ENCODE peak calls at places on chromosomes 3 and 15, in eight cellular contexts. S is ovary, V is cardiac muscle cell, Y is heart right ventricle, B is stomach, N is body of pancreas, G is A673, F is right lobe of liver. J is an unnamed sample. For H3K27me3, the result is how much of the 10 kb centered on the place peaks cover.

GRCh38 chr3:14431928-14432834 is 29.8 kb downstream of the SLC6A6 start:
- DNase-seq in S (no peak), V (peak), Y (peak), B (peak), N (peak), G (peak), F (peak), J (peak)

GRCh38 chr15:32649336-32649735 is 7.8 kb downstream of the SCG5 start:
- DNase-seq in S (no peak), V (peak), Y (no peak), B (no peak), N (no peak), G (peak), F (no peak), J (no peak)

GRCh38 chr3:113223831-113224240 is 12.5 kb downstream of the BOC start:
- DNase-seq in S (no peak), V (no peak), Y (no peak), B (no peak), N (no peak), G (no peak), F (no peak), J (no peak)

GRCh38 chr15:88714782-88715372 is 76.1 kb downstream of the ISG20 start:
- DNase-seq in S (no peak), V (no peak), Y (no peak), B (no peak), N (peak), G (no peak), F (no peak), J (no peak)

GRCh38 chr15:30919877-30920550 is 16.3 kb downstream of the FAN1 start:
- DNase-seq in S (no peak), V (no peak), Y (no peak), B (no peak), N (no peak), G (no peak), F (no peak), J (no peak)

GRCh38 chr3:30695302-30696061 is 89.1 kb downstream of the TGFBR2 start:
- DNase-seq in S (no peak), V (no peak), Y (no peak), B (no peak), N (no peak), G (no peak), F (no peak), J (no peak)

GRCh38 chr3:53079791-53080555 is 34.1 kb upstream of the SFMBT1 start:
- DNase-seq in S (peak), V (no peak), Y (no peak), B (no peak), N (no peak), G (no peak), F (no peak), J (no peak)

GRCh38 chr3:54243960-54244359 is 121.6 kb downstream of the CACNA2D3 start:
- DNase-seq in S (no peak), V (no peak), Y (no peak), B (no peak), N (no peak), G (no peak), F (no peak), J (no peak)

DNA sequence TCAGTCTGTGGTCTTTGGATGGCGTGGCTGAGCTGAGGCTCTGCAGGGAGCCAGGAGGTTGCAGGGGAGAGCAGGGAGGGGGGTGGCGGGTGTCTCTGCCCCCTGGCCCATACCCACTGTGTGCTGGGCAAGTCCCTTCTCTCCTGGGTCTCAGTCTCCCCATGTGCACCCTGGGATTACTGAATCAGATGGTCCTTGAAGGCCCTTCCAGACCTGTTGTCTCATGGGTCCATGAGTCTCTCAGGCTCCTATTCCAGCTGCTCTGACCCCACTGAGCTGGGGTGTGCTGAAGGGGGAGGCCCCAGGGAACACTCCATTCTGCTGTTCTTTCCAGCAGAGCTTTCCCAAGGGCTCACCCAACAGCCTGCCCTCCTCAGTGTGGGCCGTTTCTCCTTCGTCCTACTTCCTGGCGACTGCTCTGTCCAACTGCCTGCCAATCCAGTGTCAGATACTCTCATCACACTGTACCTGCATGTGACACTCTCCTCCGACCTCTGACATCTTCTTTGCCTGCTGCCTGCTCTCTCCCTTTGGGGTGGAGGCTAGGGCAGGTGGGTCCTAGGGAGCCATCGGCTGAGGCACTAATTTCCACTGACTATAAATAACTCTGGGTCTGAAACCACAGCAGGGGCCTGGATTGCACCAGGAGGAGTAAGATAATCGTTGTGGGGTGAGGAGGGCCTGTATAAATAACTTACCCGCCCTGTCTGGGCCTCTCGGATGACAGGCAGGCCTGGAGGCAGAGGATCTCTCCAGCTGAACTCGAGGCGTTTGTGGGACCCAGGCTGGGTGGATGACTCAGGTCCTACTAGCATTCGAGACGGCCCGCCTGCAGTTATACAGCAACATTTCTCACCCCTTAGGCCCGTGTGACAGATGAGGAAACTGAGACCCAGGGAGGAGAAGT is 67.1 kb downstream of the ATP2B2 start:
- DNase-seq in S (no peak), V (peak), Y (peak), B (no peak), N (no peak), G (peak), F (no peak), J (no peak)
- H3K27me3 ChIP-seq in S (under half), V (under half), Y (under half), B (under half), N (under half), G (under half), F (under half), J (under half)

DNA sequence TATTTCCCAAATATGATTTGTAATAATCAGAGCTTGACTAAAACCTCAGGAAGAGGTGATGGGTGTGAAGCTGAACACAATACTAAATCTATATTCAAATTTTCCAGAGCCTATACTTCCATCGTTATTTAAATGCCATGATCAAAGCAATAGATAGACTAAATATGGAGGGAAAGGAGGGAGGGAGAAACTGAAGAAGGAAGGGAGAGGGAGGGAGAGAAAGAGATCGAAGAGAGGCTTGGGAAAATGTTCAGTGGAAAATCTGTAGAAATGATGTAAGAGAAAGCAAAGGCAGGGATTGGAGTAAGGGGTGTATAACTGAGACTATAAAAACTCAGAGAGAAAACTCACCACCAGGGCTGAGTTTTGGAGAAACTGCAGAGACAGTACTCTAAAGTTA is at the start of gene OSTN:
- DNase-seq in S (no peak), V (no peak), Y (no peak), B (no peak), N (no peak), G (peak), F (no peak), J (no peak)
- TF ChIP-seq CTCF in S (no peak), V (no peak), Y (no peak), B (no peak), N (no peak), G (no peak), F (no peak), J (peak)

GRCh38 chr15:67825880-67826716 is 789 bp downstream of the SKOR1 start:
- DNase-seq in S (no peak), V (no peak), Y (no peak), B (no peak), N (peak), G (no peak), F (peak), J (no peak)

GRCh38 chr15:67828969-67829646 is 3.8 kb downstream of the SKOR1 start:
- DNase-seq in S (no peak), V (no peak), Y (no peak), B (no peak), N (no peak), G (no peak), F (no peak), J (no peak)

GRCh38 chr15:67828379-67828968 is 3.2 kb downstream of the SKOR1 start:
- DNase-seq in S (no peak), V (no peak), Y (no peak), B (no peak), N (no peak), G (no peak), F (no peak), J (no peak)

GRCh38 chr15:67826717-67827560 is 1.6 kb downstream of the SKOR1 start:
- DNase-seq in S (no peak), V (no peak), Y (no peak), B (no peak), N (peak), G (no peak), F (peak), J (no peak)

DNA sequence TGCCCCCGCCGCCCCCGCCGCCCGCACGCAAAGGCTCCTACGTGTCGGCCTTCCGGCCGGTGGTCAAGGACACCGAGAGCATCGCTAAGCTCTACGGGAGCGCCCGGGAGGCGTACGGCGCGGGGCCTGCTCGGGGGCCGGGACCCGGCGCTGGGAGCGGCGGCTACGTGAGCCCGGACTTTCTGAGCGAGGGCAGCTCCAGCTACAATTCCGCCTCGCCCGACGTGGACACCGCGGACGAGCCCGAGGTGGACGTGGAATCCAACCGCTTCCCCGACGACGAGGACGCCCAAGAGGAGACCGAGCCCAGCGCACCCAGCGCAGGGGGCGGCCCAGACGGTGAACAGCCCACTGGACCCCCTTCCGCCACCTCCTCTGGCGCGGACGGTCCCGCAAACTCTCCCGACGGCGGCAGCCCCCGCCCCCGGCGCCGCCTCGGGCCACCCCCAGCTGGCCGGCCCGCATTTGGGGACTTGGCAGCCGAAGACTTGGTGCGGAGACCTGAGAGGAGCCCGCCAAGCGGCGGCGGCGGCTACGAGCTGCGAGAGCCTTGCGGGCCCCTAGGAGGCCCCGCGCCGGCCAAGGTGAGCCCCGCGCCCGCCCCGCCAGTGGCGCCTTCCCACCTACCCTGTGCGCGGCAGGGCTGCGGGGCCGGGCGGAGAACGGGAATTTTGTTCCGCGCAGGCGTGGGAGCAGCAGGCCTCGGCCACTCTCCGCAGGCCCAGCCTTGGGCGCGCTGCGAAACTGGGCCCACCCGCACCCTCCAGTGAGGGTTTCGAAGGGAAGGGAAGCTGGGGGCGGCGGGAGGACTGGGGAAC is 2.5 kb downstream of the SKOR1 start:
- DNase-seq in S (no peak), V (no peak), Y (no peak), B (no peak), N (peak), G (no peak), F (peak), J (no peak)
- H3K27me3 ChIP-seq in S (under half), V (half or more), Y (half or more), B (half or more), N (half or more), G (half or more), F (under half), J (half or more)

GRCh38 chr3:190017575-190018288 is 103.0 kb downstream of the P3H2 start:
- DNase-seq in S (no peak), V (peak), Y (peak), B (peak), N (peak), G (peak), F (no peak), J (no peak)
- TF ChIP-seq CTCF in S (peak), V (peak), Y (peak), B (no peak), N (peak), G (peak), F (peak), J (peak)